ENCODE peak calls at places on chromosome 2, in nine cellular contexts. One of them, this sample, is unnamed.
A peak's percentile ranks its signal among the peaks of the same experiment; 100 is the strongest.

GRCh38 chr2:38074775-38075435 is 1.0 kb downstream of the CYP1B1 start:
- DNase-seq in heart left ventricle: peak; percentile 71
- DNase-seq in NCI-H1436 treated with DMSO at 0.1 percent for 48 hours: no peak
- DNase-seq in DMS79 treated with DMSO at 0.1 percent for 48 hours: no peak
- DNase-seq in islet precursor cell: peak; percentile 78
- DNase-seq in GM23338: peak; percentile 66
- DNase-seq in stimulated activated CD8-positive, alpha-beta memory T cell treated with anti-CD3 and anti-CD28 coated beads, Interleukin-2, amount 100 ng/mL, for 48 hours: no peak
- DNase-seq in GM06990: peak; percentile 16
- DNase-seq in iPS-NIHi11: peak; percentile 50
- DNase-seq in this sample: no peak

GRCh38 chr2:8277921-8278571 is 403.8 kb upstream of the ID2 start:
- DNase-seq in GM06990: peak; percentile 34
- DNase-seq in GM23338: no peak
- DNase-seq in DMS79 treated with DMSO at 0.1 percent for 48 hours: no peak
- DNase-seq in NCI-H1436 treated with DMSO at 0.1 percent for 48 hours: no peak
- DNase-seq in stimulated activated CD8-positive, alpha-beta memory T cell treated with anti-CD3 and anti-CD28 coated beads, Interleukin-2, amount 100 ng/mL, for 48 hours: no peak
- DNase-seq in iPS-NIHi11: no peak
- DNase-seq in heart left ventricle: no peak
- DNase-seq in islet precursor cell: peak; percentile 22
- DNase-seq in this sample: peak; percentile 46

GRCh38 chr2:179886-180285 is 83.9 kb downstream of the SH3YL1 start:
- DNase-seq in islet precursor cell: no peak
- DNase-seq in GM06990: no peak
- DNase-seq in iPS-NIHi11: no peak
- DNase-seq in DMS79 treated with DMSO at 0.1 percent for 48 hours: no peak
- DNase-seq in stimulated activated CD8-positive, alpha-beta memory T cell treated with anti-CD3 and anti-CD28 coated beads, Interleukin-2, amount 100 ng/mL, for 48 hours: no peak
- DNase-seq in heart left ventricle: no peak
- DNase-seq in NCI-H1436 treated with DMSO at 0.1 percent for 48 hours: no peak
- DNase-seq in GM23338: no peak
- DNase-seq in this sample: no peak

GRCh38 chr2:140687825-140688224 is 1443.0 kb downstream of the LRP1B start:
- DNase-seq in islet precursor cell: no peak
- DNase-seq in DMS79 treated with DMSO at 0.1 percent for 48 hours: no peak
- DNase-seq in NCI-H1436 treated with DMSO at 0.1 percent for 48 hours: no peak
- DNase-seq in GM06990: no peak
- DNase-seq in heart left ventricle: no peak
- DNase-seq in GM23338: no peak
- DNase-seq in stimulated activated CD8-positive, alpha-beta memory T cell treated with anti-CD3 and anti-CD28 coated beads, Interleukin-2, amount 100 ng/mL, for 48 hours: no peak
- DNase-seq in iPS-NIHi11: no peak
- DNase-seq in this sample: no peak

GRCh38 chr2:167581961-167582574 is 665.3 kb downstream of the STK39 start:
- DNase-seq in NCI-H1436 treated with DMSO at 0.1 percent for 48 hours: no peak
- DNase-seq in islet precursor cell: no peak
- DNase-seq in stimulated activated CD8-positive, alpha-beta memory T cell treated with anti-CD3 and anti-CD28 coated beads, Interleukin-2, amount 100 ng/mL, for 48 hours: no peak
- DNase-seq in GM23338: no peak
- DNase-seq in GM06990: no peak
- DNase-seq in iPS-NIHi11: no peak
- DNase-seq in heart left ventricle: no peak
- DNase-seq in DMS79 treated with DMSO at 0.1 percent for 48 hours: no peak
- DNase-seq in this sample: no peak

GRCh38 chr2:46825958-46826897 is 89.4 kb downstream of the MCFD2 start:
- DNase-seq in GM23338: no peak
- DNase-seq in heart left ventricle: no peak
- DNase-seq in islet precursor cell: no peak
- DNase-seq in iPS-NIHi11: no peak
- DNase-seq in DMS79 treated with DMSO at 0.1 percent for 48 hours: no peak
- DNase-seq in GM06990: no peak
- DNase-seq in stimulated activated CD8-positive, alpha-beta memory T cell treated with anti-CD3 and anti-CD28 coated beads, Interleukin-2, amount 100 ng/mL, for 48 hours: no peak
- DNase-seq in NCI-H1436 treated with DMSO at 0.1 percent for 48 hours: no peak
- DNase-seq in this sample: no peak

GRCh38 chr2:65064728-65065552 is 8.7 kb downstream of the CEP68 start:
- DNase-seq in DMS79 treated with DMSO at 0.1 percent for 48 hours: peak; percentile 91
- DNase-seq in GM23338: peak; percentile 79
- DNase-seq in NCI-H1436 treated with DMSO at 0.1 percent for 48 hours: peak; percentile 41
- DNase-seq in heart left ventricle: no peak
- DNase-seq in GM06990: peak; percentile 70
- DNase-seq in iPS-NIHi11: peak; percentile 34
- DNase-seq in stimulated activated CD8-positive, alpha-beta memory T cell treated with anti-CD3 and anti-CD28 coated beads, Interleukin-2, amount 100 ng/mL, for 48 hours: no peak
- DNase-seq in islet precursor cell: peak; percentile 58
- DNase-seq in this sample: peak; percentile 88

GRCh38 chr2:48496867-48497266 is 33.1 kb upstream of the STON1 start:
- DNase-seq in GM23338: no peak
- DNase-seq in GM06990: no peak
- DNase-seq in DMS79 treated with DMSO at 0.1 percent for 48 hours: no peak
- DNase-seq in heart left ventricle: no peak
- DNase-seq in stimulated activated CD8-positive, alpha-beta memory T cell treated with anti-CD3 and anti-CD28 coated beads, Interleukin-2, amount 100 ng/mL, for 48 hours: no peak
- DNase-seq in NCI-H1436 treated with DMSO at 0.1 percent for 48 hours: no peak
- DNase-seq in iPS-NIHi11: no peak
- DNase-seq in islet precursor cell: no peak
- DNase-seq in this sample: no peak

GRCh38 chr2:120647487-120647886 is 88.2 kb upstream of the GLI2 start:
- DNase-seq in NCI-H1436 treated with DMSO at 0.1 percent for 48 hours: no peak
- DNase-seq in GM23338: no peak
- DNase-seq in stimulated activated CD8-positive, alpha-beta memory T cell treated with anti-CD3 and anti-CD28 coated beads, Interleukin-2, amount 100 ng/mL, for 48 hours: no peak
- DNase-seq in heart left ventricle: no peak
- DNase-seq in GM06990: no peak
- DNase-seq in iPS-NIHi11: no peak
- DNase-seq in islet precursor cell: no peak
- DNase-seq in DMS79 treated with DMSO at 0.1 percent for 48 hours: no peak
- DNase-seq in this sample: no peak

GRCh38 chr2:112848833-112849232 is 12.3 kb upstream of the IL1B start:
- DNase-seq in iPS-NIHi11: no peak
- DNase-seq in GM23338: no peak
- DNase-seq in islet precursor cell: no peak
- DNase-seq in heart left ventricle: no peak
- DNase-seq in GM06990: no peak
- DNase-seq in DMS79 treated with DMSO at 0.1 percent for 48 hours: no peak
- DNase-seq in NCI-H1436 treated with DMSO at 0.1 percent for 48 hours: no peak
- DNase-seq in stimulated activated CD8-positive, alpha-beta memory T cell treated with anti-CD3 and anti-CD28 coated beads, Interleukin-2, amount 100 ng/mL, for 48 hours: no peak
- DNase-seq in this sample: no peak